ENCODE peak calls at places on chromosomes 3 and 15, in four cellular contexts. H is NB4, K is body of pancreas, Q is K562. X is an unnamed sample.

GRCh38 chr3:151877269-151877668 is 3.8 kb downstream of the SUCNR1 start:
- DNase-seq in H (no peak), K (no peak), Q (peak; percentile 28), X (peak; percentile 78)

GRCh38 chr3:150412599-150413069 is 4.5 kb downstream of the TSC22D2 start:
- DNase-seq in H (peak; percentile 67), K (no peak), Q (peak; percentile 32), X (peak; percentile 73)

GRCh38 chr15:78540135-78540954 is at the start of gene PSMA4:
- DNase-seq in H (peak; percentile 94), K (peak; percentile 89), Q (peak; percentile 97), X (peak; percentile 96)

GRCh38 chr3:129602730-129603560 is 3.5 kb downstream of the PLXND1 start:
- DNase-seq in H (peak; percentile 65), K (peak; percentile 65), Q (peak; percentile 38), X (no peak)

GRCh38 chr3:177337548-177338331 is 140.5 kb upstream of the TBL1XR1 start:
- DNase-seq in H (peak; percentile 63), K (no peak), Q (no peak), X (no peak)

GRCh38 chr15:63504979-63505841 is 817 bp downstream of the USP3 start:
- DNase-seq in H (peak; percentile 82), K (peak; percentile 79), Q (peak; percentile 44), X (peak; percentile 84)

GRCh38 chr3:71018794-71019193 is 564.7 kb downstream of the FOXP1 start:
- DNase-seq in H (no peak), K (no peak), Q (no peak), X (no peak)

GRCh38 chr15:90560229-90560771 is 30.6 kb downstream of the CRTC3 start:
- DNase-seq in H (no peak), K (peak; percentile 24), Q (no peak), X (no peak)

GRCh38 chr3:139538733-139539132 is 809 bp downstream of the RBP1 start:
- DNase-seq in H (no peak), K (peak; percentile 79), Q (no peak), X (no peak)
- TF ChIP-seq POLR2A in H (no peak), K (no peak), Q (no peak), X (no peak)

GRCh38 chr3:123698813-123699212 is 114.0 kb upstream of the HACD2 start:
- DNase-seq in H (no peak), K (no peak), Q (no peak), X (no peak)

GRCh38 chr3:123705886-123706285 is 121.0 kb upstream of the HACD2 start:
- DNase-seq in H (no peak), K (no peak), Q (no peak), X (no peak)

GRCh38 chr3:123702720-123703119 is 117.9 kb upstream of the HACD2 start:
- DNase-seq in H (no peak), K (no peak), Q (no peak), X (no peak)

GRCh38 chr3:123696796-123697195 is 111.9 kb upstream of the HACD2 start:
- DNase-seq in H (no peak), K (no peak), Q (no peak), X (no peak)

DNA sequence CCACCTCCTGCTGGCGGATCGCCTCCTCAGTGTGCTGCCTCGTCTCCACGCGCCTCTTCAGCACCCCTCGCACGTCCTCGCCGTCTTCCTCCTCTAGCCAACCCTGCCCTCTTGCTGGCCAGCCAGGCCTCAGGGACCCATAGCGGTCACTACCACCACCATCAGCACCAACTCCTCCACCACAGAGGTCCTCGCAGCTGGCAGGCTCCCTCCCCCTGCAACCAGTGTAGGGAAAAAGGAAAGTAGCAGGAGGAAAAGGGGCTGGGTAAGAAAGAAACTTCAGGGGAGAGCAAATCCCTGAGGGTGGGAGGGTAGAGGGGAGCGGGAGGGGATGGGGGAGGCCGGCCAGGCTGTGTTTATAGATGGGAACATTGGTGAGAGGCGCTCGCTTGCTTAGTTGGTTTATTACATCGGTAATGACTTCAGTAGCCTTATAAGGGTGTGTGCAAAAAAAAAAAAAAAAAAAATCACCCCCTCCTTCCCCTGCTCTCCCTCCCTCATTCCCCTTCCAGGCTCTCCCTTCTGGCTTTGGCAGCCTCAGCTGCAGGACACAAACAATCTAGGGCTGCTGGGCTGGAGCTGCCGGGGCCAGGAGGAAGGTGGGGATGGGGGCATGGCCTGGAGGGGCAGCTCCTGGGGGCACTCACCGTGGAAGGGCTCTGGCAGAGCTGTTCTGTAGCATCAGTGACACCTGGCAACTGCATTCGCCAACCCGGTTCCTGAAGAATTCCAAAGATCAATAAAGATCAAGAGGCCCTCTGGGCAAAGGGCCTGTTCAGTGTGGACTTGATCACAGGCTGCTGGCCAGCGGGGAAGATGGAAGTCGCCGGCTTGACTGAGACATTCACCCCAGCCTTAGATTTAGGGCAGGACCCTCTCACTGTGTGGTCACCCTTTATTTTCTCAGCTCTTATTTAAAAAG is 116.2 kb upstream of the HACD2 start:
- DNase-seq in H (no peak), K (no peak), Q (no peak), X (no peak)
- TF ChIP-seq POLR2A in H (no peak), K (no peak), Q (no peak), X (no peak)

GRCh38 chr3:49906004-49906860 is 2.6 kb upstream of the MST1R start:
- DNase-seq in H (peak; percentile 68), K (peak; percentile 50), Q (peak; percentile 84), X (peak; percentile 77)

GRCh38 chr3:49901351-49902339 is 2.0 kb downstream of the MST1R start:
- DNase-seq in H (no peak), K (no peak), Q (no peak), X (no peak)

GRCh38 chr3:49900491-49901153 is 3.1 kb downstream of the MST1R start:
- DNase-seq in H (no peak), K (peak; percentile 86), Q (no peak), X (no peak)

GRCh38 chr3:49902511-49903345 is 945 bp downstream of the MST1R start:
- DNase-seq in H (no peak), K (no peak), Q (no peak), X (no peak)

GRCh38 chr3:49903451-49904424 is at the start of gene MST1R:
- DNase-seq in H (no peak), K (peak; percentile 92), Q (peak; percentile 90), X (peak; percentile 84)
- TF ChIP-seq POLR2A in H (no peak), K (peak; percentile 72), Q (peak; percentile 71), X (peak; percentile 54)

GRCh38 chr3:126466886-126467610 is 8.6 kb downstream of the ZXDC start:
- DNase-seq in H (no peak), K (no peak), Q (no peak), X (no peak)
- TF ChIP-seq POLR2A in H (no peak), K (no peak), Q (no peak), X (no peak)

GRCh38 chr3:58048301-58048700 is 40.1 kb downstream of the FLNB start:
- DNase-seq in H (no peak), K (peak; percentile 38), Q (no peak), X (no peak)
- TF ChIP-seq POLR2A in H (no peak), K (no peak), Q (no peak), X (no peak)

GRCh38 chr15:84910928-84911623 is 26.6 kb downstream of the SLC28A1 start:
- DNase-seq in H (no peak), K (no peak), Q (no peak), X (no peak)
- TF ChIP-seq POLR2A in H (no peak), K (no peak), Q (no peak), X (no peak)

GRCh38 chr3:196942226-196942914 is at the start of gene NCBP2:
- DNase-seq in H (peak; percentile 99), K (peak; percentile 99), Q (peak; percentile 95), X (peak; percentile 99)
- TF ChIP-seq POLR2A in H (peak; percentile 89), K (peak; percentile 90), Q (peak; percentile 94), X (peak; percentile 93)

DNA sequence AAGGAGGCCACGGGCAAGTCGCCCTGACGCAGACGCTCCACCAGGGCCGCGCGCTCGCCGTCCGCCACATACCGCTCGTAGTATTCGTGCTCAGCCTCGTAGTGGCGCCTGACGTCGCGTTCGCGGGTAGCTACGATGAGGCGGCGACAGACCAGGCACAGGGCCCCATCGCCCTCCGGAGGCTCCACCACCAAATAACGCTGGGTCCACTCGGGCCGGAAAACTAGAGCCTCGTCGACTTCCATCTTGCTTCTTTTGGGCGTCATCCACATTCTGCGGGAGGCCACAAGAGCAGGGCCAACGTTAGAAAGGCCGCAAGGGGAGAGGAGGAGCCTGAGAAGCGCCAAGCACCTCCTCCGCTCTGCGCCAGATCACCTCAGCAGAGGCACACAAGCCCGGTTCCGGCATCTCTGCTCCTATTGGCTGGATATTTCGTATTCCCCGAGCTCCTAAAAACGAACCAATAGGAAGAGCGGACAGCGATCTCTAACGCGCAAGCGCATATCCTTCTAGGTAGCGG is at the start of gene EPM2AIP1:
- DNase-seq in H (peak; percentile 99), K (no peak), Q (peak; percentile 100), X (no peak)
- TF ChIP-seq POLR2A in H (peak; percentile 87), K (peak; percentile 95), Q (peak; percentile 97), X (peak; percentile 98)

DNA sequence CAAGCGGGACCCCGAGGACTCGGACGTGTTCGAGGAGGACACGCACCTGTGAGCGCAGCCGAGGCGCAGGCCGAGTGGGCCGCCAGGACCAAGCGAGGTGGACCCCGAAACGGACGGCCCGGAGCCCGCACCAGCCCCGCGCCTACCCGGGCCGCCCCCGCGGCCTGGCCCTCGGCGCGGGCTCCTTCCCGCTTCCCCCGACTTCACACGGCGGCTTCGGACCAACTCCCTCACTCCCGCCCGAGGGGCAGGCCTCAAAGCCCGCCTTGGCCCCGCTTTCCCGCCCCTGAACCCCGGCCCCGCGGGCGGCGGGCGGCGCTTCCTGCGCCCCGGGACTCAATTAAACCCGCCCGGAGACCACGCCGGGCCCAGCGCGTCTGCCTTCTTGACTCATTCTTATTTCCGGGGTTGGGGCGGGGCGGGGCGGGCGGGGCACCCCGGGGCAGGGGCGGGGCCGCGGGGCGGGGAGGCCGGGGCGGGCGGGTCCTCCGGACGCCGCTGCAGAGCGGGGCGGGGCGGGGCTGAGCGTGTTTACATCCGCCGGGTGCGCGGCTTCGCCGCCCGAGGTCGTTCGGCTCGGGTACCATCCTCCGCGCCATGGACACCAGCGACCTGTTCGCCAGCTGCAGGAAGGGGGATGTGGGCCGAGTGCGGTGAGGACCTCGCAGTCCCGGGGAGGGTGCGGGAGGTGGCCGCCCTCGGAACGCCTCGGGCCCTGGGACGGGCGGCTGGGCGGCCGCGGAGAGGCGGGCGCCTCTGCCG is at the start of gene ABTB1:
- DNase-seq in H (peak; percentile 85), K (peak; percentile 86), Q (peak; percentile 91), X (peak; percentile 91)
- TF ChIP-seq POLR2A in H (peak; percentile 74), K (peak; percentile 80), Q (peak; percentile 77), X (peak; percentile 64)

X was measured in erythroblast.